ENCODE peak calls at places on chromosomes 12 and 14, in ten cellular contexts. One of them, this sample, is unnamed.
A peak's percentile ranks its signal among the peaks of the same experiment; 100 is the strongest.

GRCh38 chr12:10191865-10192264 is 13.0 kb downstream of the TMEM52B start:
- DNase-seq in CD4-positive, alpha-beta memory T cell: no peak
- DNase-seq in neural progenitor cell: no peak
- DNase-seq in posterior cingulate gyrus: no peak
- DNase-seq in caudate nucleus: no peak
- DNase-seq in dorsolateral prefrontal cortex: no peak
- DNase-seq in right atrium auricular region: no peak
- DNase-seq in activated T-helper 1 cell treated with anti-CD3 and anti-CD28 coated beads, Interleukin-2, amount 50 U/mL, for 16 hours: no peak
- DNase-seq in IMR-90: peak; percentile 81
- DNase-seq in HT1080: peak; percentile 17
- DNase-seq in this sample: no peak

GRCh38 chr14:92897922-92898599 is 24.9 kb upstream of the CHGA start:
- DNase-seq in CD4-positive, alpha-beta memory T cell: no peak
- DNase-seq in neural progenitor cell: no peak
- DNase-seq in posterior cingulate gyrus: no peak
- DNase-seq in caudate nucleus: no peak
- DNase-seq in dorsolateral prefrontal cortex: peak; percentile 17
- DNase-seq in right atrium auricular region: no peak
- DNase-seq in activated T-helper 1 cell treated with anti-CD3 and anti-CD28 coated beads, Interleukin-2, amount 50 U/mL, for 16 hours: peak; percentile 7
- DNase-seq in IMR-90: no peak
- DNase-seq in HT1080: peak; percentile 36
- DNase-seq in this sample: no peak

GRCh38 chr14:42930058-42930457 is 1323.4 kb downstream of the LRFN5 start:
- DNase-seq in CD4-positive, alpha-beta memory T cell: no peak
- DNase-seq in neural progenitor cell: peak; percentile 10
- DNase-seq in posterior cingulate gyrus: no peak
- DNase-seq in caudate nucleus: no peak
- DNase-seq in dorsolateral prefrontal cortex: no peak
- DNase-seq in right atrium auricular region: no peak
- DNase-seq in activated T-helper 1 cell treated with anti-CD3 and anti-CD28 coated beads, Interleukin-2, amount 50 U/mL, for 16 hours: no peak
- DNase-seq in IMR-90: peak; percentile 58
- DNase-seq in HT1080: no peak
- DNase-seq in this sample: no peak

GRCh38 chr12:65510584-65511050 is 232.1 kb downstream of the MSRB3 start:
- DNase-seq in CD4-positive, alpha-beta memory T cell: no peak
- DNase-seq in neural progenitor cell: peak; percentile 89
- DNase-seq in posterior cingulate gyrus: peak; percentile 86
- DNase-seq in caudate nucleus: peak; percentile 32
- DNase-seq in dorsolateral prefrontal cortex: peak; percentile 19
- DNase-seq in right atrium auricular region: peak; percentile 62
- DNase-seq in activated T-helper 1 cell treated with anti-CD3 and anti-CD28 coated beads, Interleukin-2, amount 50 U/mL, for 16 hours: no peak
- DNase-seq in IMR-90: no peak
- DNase-seq in HT1080: no peak
- DNase-seq in this sample: no peak

GRCh38 chr12:122363782-122364181 is 58.7 kb downstream of the CLIP1 start:
- DNase-seq in CD4-positive, alpha-beta memory T cell: no peak
- DNase-seq in neural progenitor cell: no peak
- DNase-seq in posterior cingulate gyrus: no peak
- DNase-seq in caudate nucleus: no peak
- DNase-seq in dorsolateral prefrontal cortex: no peak
- DNase-seq in right atrium auricular region: peak; percentile 81
- DNase-seq in activated T-helper 1 cell treated with anti-CD3 and anti-CD28 coated beads, Interleukin-2, amount 50 U/mL, for 16 hours: no peak
- DNase-seq in IMR-90: no peak
- DNase-seq in HT1080: no peak
- DNase-seq in this sample: peak; percentile 32

GRCh38 chr14:77615231-77616132 is 955 bp downstream of the SPTLC2 start:
- DNase-seq in CD4-positive, alpha-beta memory T cell: no peak
- DNase-seq in neural progenitor cell: peak; percentile 28
- DNase-seq in posterior cingulate gyrus: no peak
- DNase-seq in caudate nucleus: peak; percentile 32
- DNase-seq in dorsolateral prefrontal cortex: peak; percentile 16
- DNase-seq in right atrium auricular region: no peak
- DNase-seq in activated T-helper 1 cell treated with anti-CD3 and anti-CD28 coated beads, Interleukin-2, amount 50 U/mL, for 16 hours: no peak
- DNase-seq in IMR-90: peak; percentile 56
- DNase-seq in HT1080: peak; percentile 46
- DNase-seq in this sample: no peak

GRCh38 chr12:82176016-82176415 is 182.2 kb downstream of the CCDC59 start:
- DNase-seq in CD4-positive, alpha-beta memory T cell: no peak
- DNase-seq in neural progenitor cell: no peak
- DNase-seq in posterior cingulate gyrus: no peak
- DNase-seq in caudate nucleus: no peak
- DNase-seq in dorsolateral prefrontal cortex: no peak
- DNase-seq in right atrium auricular region: no peak
- DNase-seq in activated T-helper 1 cell treated with anti-CD3 and anti-CD28 coated beads, Interleukin-2, amount 50 U/mL, for 16 hours: no peak
- DNase-seq in IMR-90: no peak
- DNase-seq in HT1080: no peak
- DNase-seq in this sample: no peak

GRCh38 chr12:111353603-111354295 is 15.1 kb downstream of the PHETA1 start:
- DNase-seq in CD4-positive, alpha-beta memory T cell: no peak
- DNase-seq in neural progenitor cell: no peak
- DNase-seq in posterior cingulate gyrus: no peak
- DNase-seq in caudate nucleus: no peak
- DNase-seq in dorsolateral prefrontal cortex: no peak
- DNase-seq in right atrium auricular region: no peak
- DNase-seq in activated T-helper 1 cell treated with anti-CD3 and anti-CD28 coated beads, Interleukin-2, amount 50 U/mL, for 16 hours: no peak
- DNase-seq in IMR-90: no peak
- DNase-seq in HT1080: no peak
- DNase-seq in this sample: no peak

GRCh38 chr12:80681786-80682185 is 25.6 kb upstream of the MYF6 start:
- DNase-seq in CD4-positive, alpha-beta memory T cell: no peak
- DNase-seq in neural progenitor cell: no peak
- DNase-seq in posterior cingulate gyrus: no peak
- DNase-seq in caudate nucleus: no peak
- DNase-seq in dorsolateral prefrontal cortex: no peak
- DNase-seq in right atrium auricular region: no peak
- DNase-seq in activated T-helper 1 cell treated with anti-CD3 and anti-CD28 coated beads, Interleukin-2, amount 50 U/mL, for 16 hours: no peak
- DNase-seq in IMR-90: no peak
- DNase-seq in HT1080: no peak
- DNase-seq in this sample: no peak

GRCh38 chr14:67636361-67636919 is 16.7 kb downstream of the ARG2 start:
- DNase-seq in CD4-positive, alpha-beta memory T cell: no peak
- DNase-seq in neural progenitor cell: no peak
- DNase-seq in posterior cingulate gyrus: no peak
- DNase-seq in caudate nucleus: no peak
- DNase-seq in dorsolateral prefrontal cortex: no peak
- DNase-seq in right atrium auricular region: no peak
- DNase-seq in activated T-helper 1 cell treated with anti-CD3 and anti-CD28 coated beads, Interleukin-2, amount 50 U/mL, for 16 hours: no peak
- DNase-seq in IMR-90: peak; percentile 19
- DNase-seq in HT1080: peak; percentile 67
- DNase-seq in this sample: no peak

GRCh38 chr14:95340201-95340697 is 20.5 kb upstream of the CLMN start:
- DNase-seq in CD4-positive, alpha-beta memory T cell: no peak
- DNase-seq in neural progenitor cell: no peak
- DNase-seq in posterior cingulate gyrus: no peak
- DNase-seq in caudate nucleus: no peak
- DNase-seq in dorsolateral prefrontal cortex: no peak
- DNase-seq in right atrium auricular region: no peak
- DNase-seq in activated T-helper 1 cell treated with anti-CD3 and anti-CD28 coated beads, Interleukin-2, amount 50 U/mL, for 16 hours: no peak
- DNase-seq in IMR-90: no peak
- DNase-seq in HT1080: peak; percentile 37
- DNase-seq in this sample: no peak

GRCh38 chr12:132638541-132639408 is 20.2 kb downstream of the P2RX2 start:
- DNase-seq in CD4-positive, alpha-beta memory T cell: no peak
- DNase-seq in neural progenitor cell: peak; percentile 46
- DNase-seq in posterior cingulate gyrus: peak; percentile 83
- DNase-seq in caudate nucleus: peak; percentile 3
- DNase-seq in dorsolateral prefrontal cortex: peak; percentile 44
- DNase-seq in right atrium auricular region: no peak
- DNase-seq in activated T-helper 1 cell treated with anti-CD3 and anti-CD28 coated beads, Interleukin-2, amount 50 U/mL, for 16 hours: no peak
- DNase-seq in IMR-90: peak; percentile 60
- DNase-seq in HT1080: peak; percentile 36
- DNase-seq in this sample: peak; percentile 53

GRCh38 chr14:95043732-95044462 is 113.4 kb downstream of the DICER1 start:
- DNase-seq in CD4-positive, alpha-beta memory T cell: no peak
- DNase-seq in neural progenitor cell: no peak
- DNase-seq in posterior cingulate gyrus: no peak
- DNase-seq in caudate nucleus: no peak
- DNase-seq in dorsolateral prefrontal cortex: no peak
- DNase-seq in right atrium auricular region: peak; percentile 43
- DNase-seq in activated T-helper 1 cell treated with anti-CD3 and anti-CD28 coated beads, Interleukin-2, amount 50 U/mL, for 16 hours: no peak
- DNase-seq in IMR-90: no peak
- DNase-seq in HT1080: no peak
- DNase-seq in this sample: peak; percentile 74

GRCh38 chr12:114221136-114221838 is 184.7 kb downstream of the TBX5 start:
- DNase-seq in CD4-positive, alpha-beta memory T cell: no peak
- DNase-seq in neural progenitor cell: no peak
- DNase-seq in posterior cingulate gyrus: no peak
- DNase-seq in caudate nucleus: no peak
- DNase-seq in dorsolateral prefrontal cortex: no peak
- DNase-seq in right atrium auricular region: peak; percentile 67
- DNase-seq in activated T-helper 1 cell treated with anti-CD3 and anti-CD28 coated beads, Interleukin-2, amount 50 U/mL, for 16 hours: no peak
- DNase-seq in IMR-90: no peak
- DNase-seq in HT1080: no peak
- DNase-seq in this sample: peak; percentile 3

GRCh38 chr12:43113153-43113552 is 438.9 kb downstream of the ADAMTS20 start:
- DNase-seq in CD4-positive, alpha-beta memory T cell: no peak
- DNase-seq in neural progenitor cell: no peak
- DNase-seq in posterior cingulate gyrus: no peak
- DNase-seq in caudate nucleus: no peak
- DNase-seq in dorsolateral prefrontal cortex: no peak
- DNase-seq in right atrium auricular region: no peak
- DNase-seq in activated T-helper 1 cell treated with anti-CD3 and anti-CD28 coated beads, Interleukin-2, amount 50 U/mL, for 16 hours: no peak
- DNase-seq in IMR-90: no peak
- DNase-seq in HT1080: no peak
- DNase-seq in this sample: peak; percentile 36

GRCh38 chr14:99564256-99564902 is 39.6 kb downstream of the CCDC85C start:
- DNase-seq in CD4-positive, alpha-beta memory T cell: no peak
- DNase-seq in neural progenitor cell: no peak
- DNase-seq in posterior cingulate gyrus: no peak
- DNase-seq in caudate nucleus: peak; percentile 29
- DNase-seq in dorsolateral prefrontal cortex: peak; percentile 39
- DNase-seq in right atrium auricular region: peak; percentile 69
- DNase-seq in activated T-helper 1 cell treated with anti-CD3 and anti-CD28 coated beads, Interleukin-2, amount 50 U/mL, for 16 hours: no peak
- DNase-seq in IMR-90: peak; percentile 81
- DNase-seq in HT1080: no peak
- DNase-seq in this sample: peak; percentile 38

GRCh38 chr12:104740668-104741067 is 217.4 kb downstream of the SLC41A2 start:
- DNase-seq in CD4-positive, alpha-beta memory T cell: no peak
- DNase-seq in neural progenitor cell: no peak
- DNase-seq in posterior cingulate gyrus: no peak
- DNase-seq in caudate nucleus: no peak
- DNase-seq in dorsolateral prefrontal cortex: peak; percentile 53
- DNase-seq in right atrium auricular region: no peak
- DNase-seq in activated T-helper 1 cell treated with anti-CD3 and anti-CD28 coated beads, Interleukin-2, amount 50 U/mL, for 16 hours: no peak
- DNase-seq in IMR-90: no peak
- DNase-seq in HT1080: no peak
- DNase-seq in this sample: no peak

GRCh38 chr12:65824314-65824563 is at the start of gene HMGA2:
- DNase-seq in CD4-positive, alpha-beta memory T cell: no peak
- DNase-seq in neural progenitor cell: no peak
- DNase-seq in posterior cingulate gyrus: no peak
- DNase-seq in caudate nucleus: no peak
- DNase-seq in dorsolateral prefrontal cortex: no peak
- DNase-seq in right atrium auricular region: no peak
- DNase-seq in activated T-helper 1 cell treated with anti-CD3 and anti-CD28 coated beads, Interleukin-2, amount 50 U/mL, for 16 hours: no peak
- DNase-seq in IMR-90: peak; percentile 84
- DNase-seq in HT1080: no peak
- DNase-seq in this sample: no peak

GRCh38 chr14:96564389-96564788 is 62.2 kb downstream of the PAPOLA start:
- DNase-seq in CD4-positive, alpha-beta memory T cell: no peak
- DNase-seq in neural progenitor cell: no peak
- DNase-seq in posterior cingulate gyrus: no peak
- DNase-seq in caudate nucleus: no peak
- DNase-seq in dorsolateral prefrontal cortex: no peak
- DNase-seq in right atrium auricular region: no peak
- DNase-seq in activated T-helper 1 cell treated with anti-CD3 and anti-CD28 coated beads, Interleukin-2, amount 50 U/mL, for 16 hours: no peak
- DNase-seq in IMR-90: no peak
- DNase-seq in HT1080: no peak
- DNase-seq in this sample: no peak

GRCh38 chr12:113092478-113093408 is 36.2 kb downstream of the DTX1 start:
- DNase-seq in CD4-positive, alpha-beta memory T cell: no peak
- DNase-seq in neural progenitor cell: peak; percentile 82
- DNase-seq in posterior cingulate gyrus: no peak
- DNase-seq in caudate nucleus: no peak
- DNase-seq in dorsolateral prefrontal cortex: no peak
- DNase-seq in right atrium auricular region: no peak
- DNase-seq in activated T-helper 1 cell treated with anti-CD3 and anti-CD28 coated beads, Interleukin-2, amount 50 U/mL, for 16 hours: no peak
- DNase-seq in IMR-90: no peak
- DNase-seq in HT1080: no peak
- DNase-seq in this sample: no peak

GRCh38 chr12:57175428-57176138 is 28.2 kb upstream of the LRP1-AS start:
- DNase-seq in CD4-positive, alpha-beta memory T cell: peak; percentile 14
- DNase-seq in neural progenitor cell: peak; percentile 85
- DNase-seq in posterior cingulate gyrus: peak; percentile 95
- DNase-seq in caudate nucleus: peak; percentile 62
- DNase-seq in dorsolateral prefrontal cortex: peak; percentile 81
- DNase-seq in right atrium auricular region: peak; percentile 84
- DNase-seq in activated T-helper 1 cell treated with anti-CD3 and anti-CD28 coated beads, Interleukin-2, amount 50 U/mL, for 16 hours: peak; percentile 21
- DNase-seq in IMR-90: peak; percentile 71
- DNase-seq in HT1080: peak; percentile 43
- DNase-seq in this sample: peak; percentile 48

GRCh38 chr12:116882742-116883141 is 1.5 kb upstream of the HRK start:
- DNase-seq in CD4-positive, alpha-beta memory T cell: no peak
- DNase-seq in neural progenitor cell: peak; percentile 49
- DNase-seq in posterior cingulate gyrus: no peak
- DNase-seq in caudate nucleus: no peak
- DNase-seq in dorsolateral prefrontal cortex: no peak
- DNase-seq in right atrium auricular region: no peak
- DNase-seq in activated T-helper 1 cell treated with anti-CD3 and anti-CD28 coated beads, Interleukin-2, amount 50 U/mL, for 16 hours: no peak
- DNase-seq in IMR-90: peak; percentile 61
- DNase-seq in HT1080: no peak
- DNase-seq in this sample: no peak

GRCh38 chr12:108194585-108194984 is 65.5 kb downstream of the WSCD2 start:
- DNase-seq in CD4-positive, alpha-beta memory T cell: no peak
- DNase-seq in neural progenitor cell: peak; percentile 55
- DNase-seq in posterior cingulate gyrus: no peak
- DNase-seq in caudate nucleus: no peak
- DNase-seq in dorsolateral prefrontal cortex: no peak
- DNase-seq in right atrium auricular region: no peak
- DNase-seq in activated T-helper 1 cell treated with anti-CD3 and anti-CD28 coated beads, Interleukin-2, amount 50 U/mL, for 16 hours: no peak
- DNase-seq in IMR-90: no peak
- DNase-seq in HT1080: no peak
- DNase-seq in this sample: no peak

GRCh38 chr12:51752490-51752889 is 96.0 kb downstream of the FIGNL2 start:
- DNase-seq in CD4-positive, alpha-beta memory T cell: no peak
- DNase-seq in neural progenitor cell: peak; percentile 31
- DNase-seq in posterior cingulate gyrus: peak; percentile 87
- DNase-seq in caudate nucleus: peak; percentile 79
- DNase-seq in dorsolateral prefrontal cortex: peak; percentile 95
- DNase-seq in right atrium auricular region: peak; percentile 78
- DNase-seq in activated T-helper 1 cell treated with anti-CD3 and anti-CD28 coated beads, Interleukin-2, amount 50 U/mL, for 16 hours: no peak
- DNase-seq in IMR-90: peak; percentile 94
- DNase-seq in HT1080: peak; percentile 53
- DNase-seq in this sample: peak; percentile 95

GRCh38 chr12:120481022-120481767 is 11.6 kb upstream of the SRSF9 start:
- DNase-seq in CD4-positive, alpha-beta memory T cell: no peak
- DNase-seq in neural progenitor cell: no peak
- DNase-seq in posterior cingulate gyrus: no peak
- DNase-seq in caudate nucleus: no peak
- DNase-seq in dorsolateral prefrontal cortex: no peak
- DNase-seq in right atrium auricular region: no peak
- DNase-seq in activated T-helper 1 cell treated with anti-CD3 and anti-CD28 coated beads, Interleukin-2, amount 50 U/mL, for 16 hours: no peak
- DNase-seq in IMR-90: no peak
- DNase-seq in HT1080: no peak
- DNase-seq in this sample: no peak

GRCh38 chr14:64726585-64726890 is 22.3 kb downstream of the PLEKHG3 start:
- DNase-seq in CD4-positive, alpha-beta memory T cell: no peak
- DNase-seq in neural progenitor cell: no peak
- DNase-seq in posterior cingulate gyrus: peak; percentile 69
- DNase-seq in caudate nucleus: no peak
- DNase-seq in dorsolateral prefrontal cortex: no peak
- DNase-seq in right atrium auricular region: no peak
- DNase-seq in activated T-helper 1 cell treated with anti-CD3 and anti-CD28 coated beads, Interleukin-2, amount 50 U/mL, for 16 hours: peak; percentile 46
- DNase-seq in IMR-90: peak; percentile 60
- DNase-seq in HT1080: peak; percentile 83
- DNase-seq in this sample: no peak

GRCh38 chr14:78758333-78758732 is 588.2 kb downstream of the NRXN3 start:
- DNase-seq in CD4-positive, alpha-beta memory T cell: no peak
- DNase-seq in neural progenitor cell: peak; percentile 59
- DNase-seq in posterior cingulate gyrus: no peak
- DNase-seq in caudate nucleus: peak; percentile 8
- DNase-seq in dorsolateral prefrontal cortex: peak; percentile 23
- DNase-seq in right atrium auricular region: no peak
- DNase-seq in activated T-helper 1 cell treated with anti-CD3 and anti-CD28 coated beads, Interleukin-2, amount 50 U/mL, for 16 hours: no peak
- DNase-seq in IMR-90: peak; percentile 17
- DNase-seq in HT1080: peak; percentile 50
- DNase-seq in this sample: no peak

This sample was measured in stromal cell of bone marrow.